ENCODE peak calls at places on chromosome 19, in ten cellular contexts. W is cardiac muscle cell; P is activated CD4-positive, alpha-beta memory T cell treated with anti-CD3 and anti-CD28 coated beads, Interleukin-2, amount 10 ng/mL, durations not matched to agents 7 days and 5 days; I is PC-3; A is psoas muscle; F is NCI-H1930; Q is stimulated activated CD8-positive, alpha-beta memory T cell treated with anti-CD3 and anti-CD28 coated beads, Interleukin-4, amount 100 ng/mL, for 4 hours; O is memory B cell; T is activated CD8-positive, alpha-beta T cell treated with anti-CD3 and anti-CD28 coated beads, Interleukin-2, amount 10 ng/mL, durations not matched to agents 7 days and 5 days; B is anterior cingulate cortex. Y is an unnamed sample.

GRCh38 chr19:49567722-49568454 is 12.5 kb downstream of the NOSIP start:
- DNase-seq in W (peak; percentile 47), P (peak; percentile 82), I (peak; percentile 29), A (no peak), F (no peak), Q (no peak), O (peak; percentile 19), T (peak; percentile 87), B (no peak), Y (no peak)

GRCh38 chr19:39024875-39025641 is 7.3 kb downstream of the FBXO27 start:
- DNase-seq in W (no peak), P (no peak), I (no peak), A (no peak), F (no peak), Q (no peak), O (no peak), T (no peak), B (no peak), Y (no peak)

GRCh38 chr19:38310986-38311385 is 4.8 kb downstream of the YIF1B start:
- DNase-seq in W (no peak), P (no peak), I (no peak), A (no peak), F (no peak), Q (no peak), O (no peak), T (no peak), B (no peak), Y (no peak)

GRCh38 chr19:18173572-18174294 is at the start of gene IFI30:
- DNase-seq in W (peak; percentile 56), P (peak; percentile 72), I (peak; percentile 53), A (peak; percentile 82), F (peak; percentile 17), Q (peak; percentile 28), O (peak; percentile 82), T (peak; percentile 72), B (no peak), Y (peak; percentile 89)

GRCh38 chr19:14772467-14772866 is 5.9 kb downstream of the ADGRE2 start:
- DNase-seq in W (no peak), P (no peak), I (no peak), A (no peak), F (no peak), Q (no peak), O (no peak), T (no peak), B (no peak), Y (no peak)

GRCh38 chr19:40619333-40620160 is 18.4 kb downstream of the LTBP4 start:
- DNase-seq in W (no peak), P (no peak), I (no peak), A (no peak), F (no peak), Q (no peak), O (no peak), T (no peak), B (no peak), Y (no peak)

GRCh38 chr19:51158474-51159129 is 16.5 kb downstream of the SIGLEC7 start:
- DNase-seq in W (peak; percentile 47), P (peak; percentile 88), I (peak; percentile 61), A (peak; percentile 66), F (peak; percentile 23), Q (peak; percentile 71), O (peak; percentile 21), T (peak; percentile 89), B (no peak), Y (peak; percentile 53)

GRCh38 chr19:55224038-55224665 is 4.4 kb downstream of the TMEM86B start:
- DNase-seq in W (no peak), P (no peak), I (no peak), A (no peak), F (no peak), Q (no peak), O (no peak), T (no peak), B (no peak), Y (no peak)